ENCODE peak calls at places on chromosomes 11 and 22, in six cellular contexts. One of them, this sample, is unnamed.

GRCh38 chr11:131724436-131724995 is 354.1 kb downstream of the NTM start:
- DNase-seq in K562: no peak
- DNase-seq in GM12878: no peak
- DNase-seq in H1: no peak
- DNase-seq in HepG2: no peak
- DNase-seq in GM12892: no peak
- DNase-seq in this sample: no peak

GRCh38 chr11:36507824-36508489 is 2.1 kb downstream of the TRAF6 start:
- DNase-seq in K562: no peak
- DNase-seq in GM12878: no peak
- DNase-seq in H1: no peak
- DNase-seq in HepG2: no peak
- DNase-seq in GM12892: no peak
- DNase-seq in this sample: no peak

GRCh38 chr11:65565624-65566453 is 4.4 kb upstream of the ZNRD2 start:
- DNase-seq in K562: no peak
- DNase-seq in GM12878: no peak
- DNase-seq in H1: no peak
- DNase-seq in HepG2: no peak
- DNase-seq in GM12892: no peak
- DNase-seq in this sample: no peak

GRCh38 chr11:64935634-64936081 is at the start of gene GPHA2:
- DNase-seq in K562: peak; percentile 52
- DNase-seq in GM12878: no peak
- DNase-seq in H1: peak; percentile 53
- DNase-seq in HepG2: peak; percentile 68
- DNase-seq in GM12892: no peak
- DNase-seq in this sample: no peak

GRCh38 chr22:47221840-47222615 is 459.6 kb downstream of the TBC1D22A start:
- DNase-seq in K562: no peak
- DNase-seq in GM12878: no peak
- DNase-seq in H1: no peak
- DNase-seq in HepG2: no peak
- DNase-seq in GM12892: no peak
- DNase-seq in this sample: no peak

GRCh38 chr11:60762851-60763691 is 6.4 kb downstream of the MS4A15 start:
- DNase-seq in K562: no peak
- DNase-seq in GM12878: peak; percentile 94
- DNase-seq in H1: no peak
- DNase-seq in HepG2: peak; percentile 25
- DNase-seq in GM12892: no peak
- DNase-seq in this sample: no peak

GRCh38 chr11:133619973-133620372 is 87.7 kb upstream of the OPCML start:
- DNase-seq in K562: no peak
- DNase-seq in GM12878: peak; percentile 2
- DNase-seq in H1: no peak
- DNase-seq in HepG2: peak; percentile 2
- DNase-seq in GM12892: no peak
- DNase-seq in this sample: no peak

GRCh38 chr11:72836111-72836510 is 21.9 kb downstream of the ATG16L2 start:
- DNase-seq in K562: no peak
- DNase-seq in GM12878: no peak
- DNase-seq in H1: no peak
- DNase-seq in HepG2: no peak
- DNase-seq in GM12892: no peak
- DNase-seq in this sample: no peak

GRCh38 chr22:29030618-29031235 is 30.9 kb downstream of the C22orf31 start:
- DNase-seq in K562: peak; percentile 68
- DNase-seq in GM12878: no peak
- DNase-seq in H1: no peak
- DNase-seq in HepG2: peak; percentile 93
- DNase-seq in GM12892: no peak
- DNase-seq in this sample: no peak

GRCh38 chr22:17944205-17944725 is 80.1 kb downstream of the MICAL3 start:
- DNase-seq in K562: no peak
- DNase-seq in GM12878: no peak
- DNase-seq in H1: no peak
- DNase-seq in HepG2: no peak
- DNase-seq in GM12892: no peak
- DNase-seq in this sample: no peak

GRCh38 chr11:69884751-69885150 is 65.5 kb upstream of the FGF3 start:
- DNase-seq in K562: no peak
- DNase-seq in GM12878: no peak
- DNase-seq in H1: no peak
- DNase-seq in HepG2: no peak
- DNase-seq in GM12892: no peak
- DNase-seq in this sample: no peak

GRCh38 chr11:65125197-65126056 is 3.3 kb downstream of the MRPL49 start:
- DNase-seq in K562: peak; percentile 3
- DNase-seq in GM12878: no peak
- DNase-seq in H1: no peak
- DNase-seq in HepG2: no peak
- DNase-seq in GM12892: no peak
- DNase-seq in this sample: no peak

GRCh38 chr22:42452916-42453315 is 20.7 kb upstream of the NFAM1 start:
- DNase-seq in K562: no peak
- DNase-seq in GM12878: no peak
- DNase-seq in H1: no peak
- DNase-seq in HepG2: no peak
- DNase-seq in GM12892: no peak
- DNase-seq in this sample: no peak

GRCh38 chr11:64848779-64849599 is 4.5 kb upstream of the CDC42BPG start:
- DNase-seq in K562: no peak
- DNase-seq in GM12878: no peak
- DNase-seq in H1: no peak
- DNase-seq in HepG2: no peak
- DNase-seq in GM12892: no peak
- DNase-seq in this sample: no peak

GRCh38 chr11:131815631-131816030 is 445.2 kb downstream of the NTM start:
- DNase-seq in K562: no peak
- DNase-seq in GM12878: no peak
- DNase-seq in H1: no peak
- DNase-seq in HepG2: no peak
- DNase-seq in GM12892: no peak
- DNase-seq in this sample: no peak

GRCh38 chr22:46763051-46763705 is 728 bp downstream of the TBC1D22A start:
- DNase-seq in K562: peak; percentile 35
- DNase-seq in GM12878: no peak
- DNase-seq in H1: no peak
- DNase-seq in HepG2: no peak
- DNase-seq in GM12892: peak; percentile 71
- DNase-seq in this sample: peak; percentile 66

GRCh38 chr11:35980646-35981402 is 37.0 kb downstream of the LDLRAD3 start:
- DNase-seq in K562: no peak
- DNase-seq in GM12878: no peak
- DNase-seq in H1: no peak
- DNase-seq in HepG2: no peak
- DNase-seq in GM12892: no peak
- DNase-seq in this sample: no peak

GRCh38 chr11:113984781-113985180 is 9.9 kb downstream of the HTR3A start:
- DNase-seq in K562: no peak
- DNase-seq in GM12878: no peak
- DNase-seq in H1: no peak
- DNase-seq in HepG2: no peak
- DNase-seq in GM12892: no peak
- DNase-seq in this sample: no peak

GRCh38 chr11:62449451-62449851 is 30.6 kb downstream of the SCGB1A1 start:
- DNase-seq in K562: no peak
- DNase-seq in GM12878: no peak
- DNase-seq in H1: no peak
- DNase-seq in HepG2: no peak
- DNase-seq in GM12892: no peak
- DNase-seq in this sample: no peak

DNA sequence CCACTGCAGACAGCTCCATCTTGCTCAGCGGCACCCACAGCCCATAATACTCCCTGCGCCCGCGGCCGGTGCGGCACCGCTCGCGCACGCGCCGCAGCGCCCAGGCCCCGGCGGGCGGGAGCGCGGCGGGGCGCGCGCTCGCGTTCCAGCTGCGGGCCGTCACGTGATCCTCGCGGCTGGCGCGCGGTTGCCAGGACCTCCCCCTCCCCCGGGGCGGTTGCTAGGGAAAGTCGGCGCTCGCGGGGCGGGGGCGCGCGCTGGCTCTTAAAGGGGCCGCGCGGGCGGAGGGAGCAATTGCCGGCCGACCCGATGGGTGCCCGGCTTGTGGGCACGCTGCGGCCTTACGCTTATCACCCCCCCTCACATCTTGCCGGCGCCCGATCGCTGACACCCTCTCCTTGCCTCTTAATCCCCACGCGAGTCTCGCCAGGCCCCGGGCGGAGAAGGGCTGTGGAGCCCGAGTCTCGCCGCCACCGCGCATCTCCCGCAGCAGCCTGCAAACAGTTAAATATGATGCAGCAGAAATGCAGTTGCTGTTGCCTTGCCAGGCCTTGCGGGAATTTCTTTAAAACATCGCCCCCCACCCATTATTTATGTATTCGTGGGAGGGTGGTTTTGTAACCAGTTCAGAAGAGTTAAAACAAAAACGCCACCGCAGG is at the start of gene CBX6:
- DNase-seq in K562: peak; percentile 92
- DNase-seq in GM12878: peak; percentile 37
- DNase-seq in H1: peak; percentile 53
- DNase-seq in HepG2: peak; percentile 67
- DNase-seq in GM12892: peak; percentile 89
- DNase-seq in this sample: peak; percentile 94
- TF ChIP-seq POLR2A in K562: no peak
- TF ChIP-seq POLR2A in GM12878: peak; percentile 81
- TF ChIP-seq POLR2A in H1: peak; percentile 54
- TF ChIP-seq POLR2A in HepG2: no peak
- TF ChIP-seq POLR2A in GM12892: peak; percentile 80
- TF ChIP-seq POLR2A in this sample: peak; percentile 73

GRCh38 chr11:12069053-12069676 is 41.2 kb upstream of the MICAL2 start:
- DNase-seq in K562: peak; percentile 28
- DNase-seq in GM12878: no peak
- DNase-seq in H1: no peak
- DNase-seq in HepG2: peak; percentile 74
- DNase-seq in GM12892: no peak
- DNase-seq in this sample: no peak

GRCh38 chr11:12066799-12067508 is 43.4 kb upstream of the MICAL2 start:
- DNase-seq in K562: no peak
- DNase-seq in GM12878: no peak
- DNase-seq in H1: no peak
- DNase-seq in HepG2: peak; percentile 50
- DNase-seq in GM12892: no peak
- DNase-seq in this sample: no peak

GRCh38 chr11:12071574-12071973 is 38.8 kb upstream of the MICAL2 start:
- DNase-seq in K562: no peak
- DNase-seq in GM12878: no peak
- DNase-seq in H1: no peak
- DNase-seq in HepG2: peak; percentile 27
- DNase-seq in GM12892: no peak
- DNase-seq in this sample: no peak

GRCh38 chr11:12073436-12073835 is 37.0 kb upstream of the MICAL2 start:
- DNase-seq in K562: no peak
- DNase-seq in GM12878: no peak
- DNase-seq in H1: no peak
- DNase-seq in HepG2: no peak
- DNase-seq in GM12892: no peak
- DNase-seq in this sample: no peak

DNA sequence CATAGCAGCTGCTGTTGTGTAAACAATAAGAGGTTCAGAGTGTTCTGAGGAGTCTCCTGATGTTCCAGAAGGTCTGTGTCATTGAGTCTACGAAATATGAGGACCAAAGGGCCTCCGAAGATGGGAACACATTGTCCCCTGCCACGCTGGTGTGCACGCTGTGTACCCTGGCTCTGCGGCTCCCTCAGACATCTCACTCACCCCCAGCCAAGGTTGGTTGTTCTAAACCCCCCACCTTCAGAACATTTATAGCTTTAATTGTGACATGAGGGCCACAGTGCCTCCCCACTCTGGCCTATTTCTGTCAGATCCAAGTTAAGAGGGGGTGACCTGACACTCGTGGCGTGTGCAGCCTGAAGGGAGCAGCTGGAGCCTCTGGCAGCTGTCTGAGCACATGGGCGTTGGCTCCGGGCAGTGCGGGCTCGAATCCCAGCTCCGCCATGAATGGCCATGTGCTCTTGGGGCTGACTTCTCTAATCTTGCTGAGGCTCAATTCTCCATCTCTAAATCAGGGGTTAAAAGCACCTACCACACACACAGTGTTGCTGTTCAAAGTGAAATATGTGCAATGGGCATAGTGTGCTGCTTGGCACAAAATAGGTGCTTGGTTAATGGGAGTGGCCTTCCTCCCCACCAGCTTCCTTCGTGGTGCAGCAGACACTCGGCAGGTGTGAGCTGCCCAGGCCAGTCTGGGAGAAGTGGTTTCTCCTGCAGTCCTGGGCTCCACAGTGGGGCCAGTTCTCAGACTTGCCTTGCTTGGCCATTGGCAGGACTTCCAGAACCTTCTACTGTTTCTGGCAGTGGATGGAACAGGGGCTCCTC is 39.7 kb upstream of the MICAL2 start:
- DNase-seq in K562: no peak
- DNase-seq in GM12878: no peak
- DNase-seq in H1: no peak
- DNase-seq in HepG2: no peak
- DNase-seq in GM12892: no peak
- DNase-seq in this sample: no peak
- TF ChIP-seq POLR2AphosphoS5 in K562: no peak
- TF ChIP-seq POLR2AphosphoS5 in GM12878: no peak
- TF ChIP-seq POLR2AphosphoS5 in H1: no peak
- TF ChIP-seq POLR2AphosphoS5 in HepG2: no peak
- TF ChIP-seq POLR2AphosphoS5 in GM12892: no peak
- TF ChIP-seq POLR2AphosphoS5 in this sample: no peak

DNA sequence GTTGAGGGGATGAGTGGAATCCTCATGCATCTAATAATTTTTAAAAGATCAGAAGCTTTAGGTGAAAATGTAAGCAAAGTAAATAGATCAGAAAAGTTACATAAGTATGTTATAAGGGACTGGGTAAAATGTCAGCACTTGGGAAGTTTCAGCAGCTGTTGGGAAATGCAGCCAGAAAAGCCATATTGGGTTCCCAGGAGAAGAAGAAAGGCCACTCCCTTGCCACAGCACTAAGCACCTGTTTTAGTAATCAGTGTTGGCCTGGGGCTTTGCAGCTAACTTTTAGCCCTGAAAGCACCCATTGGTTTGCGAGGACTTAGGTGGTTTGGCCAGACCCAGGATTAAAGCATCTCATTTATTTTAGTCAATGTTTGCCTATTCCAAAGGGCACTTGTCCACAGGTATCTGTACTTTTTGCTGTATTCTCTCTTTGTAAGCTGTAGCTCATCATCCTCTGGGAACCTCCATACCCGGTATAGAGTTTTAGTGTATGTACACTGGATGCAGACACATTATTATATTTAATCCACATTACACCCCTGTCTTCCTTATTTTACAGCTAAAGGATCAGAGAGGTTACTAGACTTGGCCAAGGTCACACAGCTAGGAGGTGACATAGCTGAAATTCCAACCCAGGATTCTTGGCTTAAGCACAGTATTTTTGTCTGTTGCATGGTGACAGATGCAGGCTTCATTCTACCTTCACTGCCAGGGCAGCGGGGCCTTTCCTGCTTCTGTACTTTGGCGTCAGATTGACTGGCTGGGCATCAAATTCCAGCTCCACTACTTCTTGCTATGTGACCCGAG is 127.7 kb upstream of the SESN3 start:
- DNase-seq in K562: no peak
- DNase-seq in GM12878: no peak
- DNase-seq in H1: no peak
- DNase-seq in HepG2: no peak
- DNase-seq in GM12892: no peak
- DNase-seq in this sample: no peak
- TF ChIP-seq TAF1 in K562: no peak
- TF ChIP-seq TAF1 in GM12878: no peak
- TF ChIP-seq TAF1 in H1: no peak
- TF ChIP-seq TAF1 in HepG2: no peak
- TF ChIP-seq TAF1 in GM12892: no peak
- TF ChIP-seq TAF1 in this sample: no peak

GRCh38 chr22:50200333-50201190 is at the start of gene SELENOO:
- DNase-seq in K562: peak; percentile 90
- DNase-seq in GM12878: no peak
- DNase-seq in H1: peak; percentile 47
- DNase-seq in HepG2: peak; percentile 75
- DNase-seq in GM12892: peak; percentile 99
- DNase-seq in this sample: peak; percentile 100
- TF ChIP-seq POLR2A in K562: peak; percentile 43
- TF ChIP-seq POLR2A in GM12878: peak; percentile 83
- TF ChIP-seq POLR2A in H1: no peak
- TF ChIP-seq POLR2A in HepG2: peak; percentile 55
- TF ChIP-seq POLR2A in GM12892: peak; percentile 64
- TF ChIP-seq POLR2A in this sample: peak; percentile 4